ENCODE peak calls at places on chromosomes 1 and 21, in ten cellular contexts. I is heart right ventricle, L is tibial nerve, P is Calu3, T is neural crest cell, C is sigmoid colon, S is H1, G is fibroblast of pulmonary artery, N is hepatocyte, D is neural progenitor cell. Z is an unnamed sample.

GRCh38 chr1:41902125-41902524 is 16.6 kb downstream of the HIVEP3 start:
- DNase-seq in I (no peak), L (no peak), P (no peak), T (no peak), C (no peak), S (no peak), G (peak; percentile 85), N (no peak), D (no peak), Z (no peak)

GRCh38 chr1:203627819-203628184 is 1.2 kb downstream of the ATP2B4 start:
- DNase-seq in I (peak; percentile 25), L (peak; percentile 36), P (no peak), T (no peak), C (peak; percentile 79), S (no peak), G (no peak), N (peak; percentile 43), D (peak; percentile 34), Z (no peak)

GRCh38 chr1:15212216-15212988 is 34.6 kb upstream of the FHAD1 start:
- DNase-seq in I (no peak), L (no peak), P (no peak), T (no peak), C (no peak), S (no peak), G (no peak), N (no peak), D (peak; percentile 17), Z (no peak)

GRCh38 chr1:50420689-50421365 is 2.4 kb downstream of the DMRTA2 start:
- DNase-seq in I (no peak), L (no peak), P (no peak), T (no peak), C (no peak), S (peak; percentile 81), G (no peak), N (no peak), D (peak; percentile 88), Z (no peak)

GRCh38 chr1:23557471-23558124 is 1.7 kb downstream of the ID3 start:
- DNase-seq in I (no peak), L (no peak), P (no peak), T (no peak), C (no peak), S (no peak), G (peak; percentile 56), N (no peak), D (no peak), Z (no peak)

GRCh38 chr1:214233856-214234634 is 46.9 kb upstream of the SMYD2 start:
- DNase-seq in I (no peak), L (no peak), P (no peak), T (no peak), C (no peak), S (no peak), G (no peak), N (no peak), D (no peak), Z (no peak)

GRCh38 chr1:97647776-97648175 is 273.1 kb downstream of the DPYD start:
- DNase-seq in I (no peak), L (no peak), P (no peak), T (no peak), C (no peak), S (no peak), G (peak; percentile 61), N (no peak), D (no peak), Z (no peak)

GRCh38 chr1:221279146-221279545 is 399.9 kb downstream of the HLX start:
- DNase-seq in I (no peak), L (no peak), P (no peak), T (no peak), C (no peak), S (no peak), G (peak; percentile 14), N (no peak), D (no peak), Z (no peak)

GRCh38 chr1:33641099-33641830 is 168.8 kb downstream of the ZSCAN20 start:
- DNase-seq in I (no peak), L (no peak), P (no peak), T (no peak), C (no peak), S (peak; percentile 52), G (peak; percentile 8), N (peak; percentile 45), D (peak; percentile 51), Z (no peak)

GRCh38 chr1:107171378-107171777 is 30.5 kb downstream of the NTNG1 start:
- DNase-seq in I (no peak), L (no peak), P (no peak), T (no peak), C (no peak), S (no peak), G (no peak), N (no peak), D (peak; percentile 3), Z (no peak)

GRCh38 chr1:159896086-159896930 is 3.7 kb downstream of the CFAP45 start:
- DNase-seq in I (no peak), L (no peak), P (no peak), T (no peak), C (peak; percentile 56), S (no peak), G (no peak), N (no peak), D (no peak), Z (no peak)

GRCh38 chr1:202572867-202573266 is 137.4 kb downstream of the SYT2 start:
- DNase-seq in I (no peak), L (no peak), P (no peak), T (no peak), C (no peak), S (no peak), G (no peak), N (no peak), D (no peak), Z (no peak)

GRCh38 chr1:41093826-41094225 is 72.3 kb upstream of the SLFNL1 start:
- DNase-seq in I (no peak), L (no peak), P (no peak), T (no peak), C (no peak), S (no peak), G (peak; percentile 8), N (no peak), D (no peak), Z (no peak)

GRCh38 chr1:161033751-161034150 is 5.0 kb downstream of the TSTD1 start:
- DNase-seq in I (no peak), L (no peak), P (no peak), T (no peak), C (no peak), S (no peak), G (no peak), N (no peak), D (no peak), Z (no peak)

DNA sequence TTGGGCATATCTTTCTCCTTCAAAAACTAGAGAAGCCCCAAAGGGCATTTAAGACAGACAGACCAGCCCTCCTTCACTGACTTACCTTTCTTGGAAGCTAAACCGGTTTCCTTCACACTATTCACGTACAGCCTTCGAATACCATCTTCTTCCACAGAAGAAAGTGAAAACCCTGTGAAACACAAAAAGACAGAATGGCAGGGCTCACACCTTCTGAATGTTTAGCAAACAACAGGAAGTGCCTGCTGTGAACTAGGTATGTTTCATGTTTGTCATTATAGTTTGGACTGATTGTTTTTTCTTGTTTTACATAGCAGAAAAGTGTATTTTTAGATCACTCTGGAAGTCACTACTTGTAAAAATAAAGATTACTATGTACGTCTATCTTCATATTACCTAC is 148.6 kb upstream of the KRTAP19-8 start:
- DNase-seq in I (no peak), L (no peak), P (no peak), T (no peak), C (no peak), S (no peak), G (no peak), N (no peak), D (no peak), Z (no peak)
- TF ChIP-seq CTCF in I (no peak), L (no peak), P (no peak), T (no peak), C (no peak), S (no peak), G (no peak), N (no peak), D (no peak), Z (no peak)

GRCh38 chr1:150997126-150997872 is 9.4 kb downstream of the MINDY1 start:
- DNase-seq in I (no peak), L (no peak), P (no peak), T (no peak), C (no peak), S (no peak), G (no peak), N (no peak), D (no peak), Z (peak; percentile 79)
- TF ChIP-seq CTCF in I (no peak), L (no peak), P (no peak), T (no peak), C (no peak), S (no peak), G (no peak), N (no peak), D (no peak), Z (no peak)

GRCh38 chr1:63892632-63893395 is 119.0 kb downstream of the ROR1 start:
- DNase-seq in I (no peak), L (no peak), P (peak; percentile 29), T (no peak), C (peak; percentile 81), S (no peak), G (peak; percentile 56), N (no peak), D (peak; percentile 44), Z (no peak)

GRCh38 chr1:63888984-63889383 is 115.2 kb downstream of the ROR1 start:
- DNase-seq in I (no peak), L (no peak), P (no peak), T (no peak), C (no peak), S (no peak), G (no peak), N (no peak), D (no peak), Z (no peak)

GRCh38 chr1:63893976-63894375 is 120.2 kb downstream of the ROR1 start:
- DNase-seq in I (no peak), L (no peak), P (no peak), T (no peak), C (no peak), S (no peak), G (no peak), N (no peak), D (no peak), Z (no peak)

GRCh38 chr1:63890468-63890867 is 116.7 kb downstream of the ROR1 start:
- DNase-seq in I (no peak), L (no peak), P (no peak), T (no peak), C (no peak), S (no peak), G (no peak), N (no peak), D (no peak), Z (no peak)

DNA sequence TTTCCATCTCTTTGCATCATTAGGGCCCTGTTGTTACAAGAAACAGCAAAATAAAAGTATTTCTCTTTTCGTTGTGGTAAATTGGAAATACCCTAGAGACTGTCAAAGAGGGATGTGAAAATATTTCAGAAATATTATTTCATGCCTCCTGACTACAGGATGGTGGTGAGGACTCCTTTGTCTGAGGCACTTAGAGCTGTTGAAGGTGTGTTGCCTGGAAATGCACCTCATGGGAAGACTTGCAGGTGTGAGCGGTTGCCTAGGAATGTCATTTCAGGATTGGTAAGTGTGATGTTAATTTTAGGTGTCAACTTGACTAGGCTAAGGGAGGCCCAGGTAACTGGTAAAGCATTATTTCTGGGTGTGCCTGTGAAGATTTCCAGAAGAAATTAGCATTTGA is 117.4 kb downstream of the ROR1 start:
- DNase-seq in I (no peak), L (no peak), P (no peak), T (no peak), C (no peak), S (no peak), G (no peak), N (no peak), D (no peak), Z (no peak)
- TF ChIP-seq CTCF in I (no peak), L (no peak), P (no peak), T (no peak), C (no peak), S (no peak), G (no peak), N (no peak), D (no peak), Z (no peak)

GRCh38 chr1:59146651-59147358 is 150.1 kb upstream of the FGGY start:
- DNase-seq in I (peak; percentile 71), L (peak; percentile 36), P (peak; percentile 67), T (peak; percentile 37), C (peak; percentile 73), S (peak; percentile 84), G (peak; percentile 45), N (peak; percentile 62), D (peak; percentile 66), Z (peak; percentile 85)
- TF ChIP-seq CTCF in I (peak; percentile 46), L (no peak), P (no peak), T (peak; percentile 36), C (no peak), S (no peak), G (peak; percentile 3), N (peak; percentile 9), D (peak; percentile 42), Z (peak; percentile 58)